ENCODE peak calls at places on chromosomes 5 and 9, in seven cellular contexts. One of them, this sample, is unnamed.

GRCh38 chr5:1462358-1462757 is 17.1 kb upstream of the SLC6A3 start:
- DNase-seq in foreskin fibroblast: no peak
- DNase-seq in fibroblast of the aortic adventitia: no peak
- DNase-seq in NCI-H345: no peak
- DNase-seq in ACHN: no peak
- DNase-seq in GM23248: no peak
- DNase-seq in stimulated activated CD4-positive, alpha-beta T cell treated with anti-CD3 and anti-CD28 coated beads, Interleukin-2, amount 100 ng/mL, for 48 hours: no peak
- DNase-seq in this sample: no peak

GRCh38 chr9:132986586-132986985 is 8.1 kb downstream of the GFI1B start:
- DNase-seq in foreskin fibroblast: no peak
- DNase-seq in fibroblast of the aortic adventitia: peak
- DNase-seq in NCI-H345: no peak
- DNase-seq in ACHN: no peak
- DNase-seq in GM23248: peak
- DNase-seq in stimulated activated CD4-positive, alpha-beta T cell treated with anti-CD3 and anti-CD28 coated beads, Interleukin-2, amount 100 ng/mL, for 48 hours: no peak
- DNase-seq in this sample: no peak

GRCh38 chr9:6827370-6827949 is 69.7 kb downstream of the KDM4C start:
- DNase-seq in foreskin fibroblast: peak
- DNase-seq in fibroblast of the aortic adventitia: peak
- DNase-seq in NCI-H345: peak
- DNase-seq in ACHN: peak
- DNase-seq in GM23248: peak
- DNase-seq in stimulated activated CD4-positive, alpha-beta T cell treated with anti-CD3 and anti-CD28 coated beads, Interleukin-2, amount 100 ng/mL, for 48 hours: peak
- DNase-seq in this sample: no peak

GRCh38 chr5:40441733-40442132 is 238.0 kb upstream of the PTGER4 start:
- DNase-seq in foreskin fibroblast: no peak
- DNase-seq in fibroblast of the aortic adventitia: no peak
- DNase-seq in NCI-H345: no peak
- DNase-seq in ACHN: no peak
- DNase-seq in GM23248: no peak
- DNase-seq in stimulated activated CD4-positive, alpha-beta T cell treated with anti-CD3 and anti-CD28 coated beads, Interleukin-2, amount 100 ng/mL, for 48 hours: no peak
- DNase-seq in this sample: no peak

GRCh38 chr5:59768204-59769040 is 125.1 kb downstream of the PDE4D start:
- DNase-seq in foreskin fibroblast: peak
- DNase-seq in fibroblast of the aortic adventitia: peak
- DNase-seq in NCI-H345: peak
- DNase-seq in ACHN: peak
- DNase-seq in GM23248: peak
- DNase-seq in stimulated activated CD4-positive, alpha-beta T cell treated with anti-CD3 and anti-CD28 coated beads, Interleukin-2, amount 100 ng/mL, for 48 hours: no peak
- DNase-seq in this sample: no peak

GRCh38 chr5:96408276-96408777 is 24.7 kb downstream of the PCSK1 start:
- DNase-seq in foreskin fibroblast: peak
- DNase-seq in fibroblast of the aortic adventitia: peak
- DNase-seq in NCI-H345: no peak
- DNase-seq in ACHN: no peak
- DNase-seq in GM23248: peak
- DNase-seq in stimulated activated CD4-positive, alpha-beta T cell treated with anti-CD3 and anti-CD28 coated beads, Interleukin-2, amount 100 ng/mL, for 48 hours: no peak
- DNase-seq in this sample: peak

GRCh38 chr5:58946232-58946631 is 363.4 kb downstream of the RAB3C start:
- DNase-seq in foreskin fibroblast: no peak
- DNase-seq in fibroblast of the aortic adventitia: no peak
- DNase-seq in NCI-H345: no peak
- DNase-seq in ACHN: no peak
- DNase-seq in GM23248: no peak
- DNase-seq in stimulated activated CD4-positive, alpha-beta T cell treated with anti-CD3 and anti-CD28 coated beads, Interleukin-2, amount 100 ng/mL, for 48 hours: no peak
- DNase-seq in this sample: no peak

GRCh38 chr9:79129865-79130480 is 441.8 kb upstream of the TLE4 start:
- DNase-seq in foreskin fibroblast: peak
- DNase-seq in fibroblast of the aortic adventitia: peak
- DNase-seq in NCI-H345: peak
- DNase-seq in ACHN: peak
- DNase-seq in GM23248: peak
- DNase-seq in stimulated activated CD4-positive, alpha-beta T cell treated with anti-CD3 and anti-CD28 coated beads, Interleukin-2, amount 100 ng/mL, for 48 hours: peak
- DNase-seq in this sample: no peak

GRCh38 chr9:72462340-72462739 is 59.1 kb upstream of the TMC1 start:
- DNase-seq in foreskin fibroblast: peak
- DNase-seq in fibroblast of the aortic adventitia: peak
- DNase-seq in NCI-H345: no peak
- DNase-seq in ACHN: no peak
- DNase-seq in GM23248: no peak
- DNase-seq in stimulated activated CD4-positive, alpha-beta T cell treated with anti-CD3 and anti-CD28 coated beads, Interleukin-2, amount 100 ng/mL, for 48 hours: no peak
- DNase-seq in this sample: no peak

GRCh38 chr9:118395415-118395814 is 691.2 kb downstream of the TLR4 start:
- DNase-seq in foreskin fibroblast: no peak
- DNase-seq in fibroblast of the aortic adventitia: no peak
- DNase-seq in NCI-H345: no peak
- DNase-seq in ACHN: no peak
- DNase-seq in GM23248: no peak
- DNase-seq in stimulated activated CD4-positive, alpha-beta T cell treated with anti-CD3 and anti-CD28 coated beads, Interleukin-2, amount 100 ng/mL, for 48 hours: no peak
- DNase-seq in this sample: no peak

GRCh38 chr9:121863931-121864330 is 212.5 kb downstream of the DAB2IP start:
- DNase-seq in foreskin fibroblast: peak
- DNase-seq in fibroblast of the aortic adventitia: peak
- DNase-seq in NCI-H345: no peak
- DNase-seq in ACHN: no peak
- DNase-seq in GM23248: peak
- DNase-seq in stimulated activated CD4-positive, alpha-beta T cell treated with anti-CD3 and anti-CD28 coated beads, Interleukin-2, amount 100 ng/mL, for 48 hours: no peak
- DNase-seq in this sample: no peak

GRCh38 chr5:555058-555623 is 30.9 kb upstream of the SLC9A3 start:
- DNase-seq in foreskin fibroblast: no peak
- DNase-seq in fibroblast of the aortic adventitia: no peak
- DNase-seq in NCI-H345: no peak
- DNase-seq in ACHN: no peak
- DNase-seq in GM23248: no peak
- DNase-seq in stimulated activated CD4-positive, alpha-beta T cell treated with anti-CD3 and anti-CD28 coated beads, Interleukin-2, amount 100 ng/mL, for 48 hours: no peak
- DNase-seq in this sample: no peak

GRCh38 chr9:81844131-81844567 is 84.1 kb upstream of the SPATA31D4 start:
- DNase-seq in foreskin fibroblast: no peak
- DNase-seq in fibroblast of the aortic adventitia: no peak
- DNase-seq in NCI-H345: no peak
- DNase-seq in ACHN: peak
- DNase-seq in GM23248: no peak
- DNase-seq in stimulated activated CD4-positive, alpha-beta T cell treated with anti-CD3 and anti-CD28 coated beads, Interleukin-2, amount 100 ng/mL, for 48 hours: no peak
- DNase-seq in this sample: no peak

GRCh38 chr9:128218518-128219389 is 15.6 kb downstream of the DNM1 start:
- DNase-seq in foreskin fibroblast: peak
- DNase-seq in fibroblast of the aortic adventitia: peak
- DNase-seq in NCI-H345: no peak
- DNase-seq in ACHN: peak
- DNase-seq in GM23248: peak
- DNase-seq in stimulated activated CD4-positive, alpha-beta T cell treated with anti-CD3 and anti-CD28 coated beads, Interleukin-2, amount 100 ng/mL, for 48 hours: peak
- DNase-seq in this sample: peak

GRCh38 chr5:89440670-89441069 is 557.7 kb upstream of the MEF2C start:
- DNase-seq in foreskin fibroblast: no peak
- DNase-seq in fibroblast of the aortic adventitia: no peak
- DNase-seq in NCI-H345: no peak
- DNase-seq in ACHN: no peak
- DNase-seq in GM23248: no peak
- DNase-seq in stimulated activated CD4-positive, alpha-beta T cell treated with anti-CD3 and anti-CD28 coated beads, Interleukin-2, amount 100 ng/mL, for 48 hours: no peak
- DNase-seq in this sample: no peak

GRCh38 chr9:4717815-4718214 is 23.2 kb downstream of the AK3 start:
- DNase-seq in foreskin fibroblast: no peak
- DNase-seq in fibroblast of the aortic adventitia: no peak
- DNase-seq in NCI-H345: no peak
- DNase-seq in ACHN: no peak
- DNase-seq in GM23248: no peak
- DNase-seq in stimulated activated CD4-positive, alpha-beta T cell treated with anti-CD3 and anti-CD28 coated beads, Interleukin-2, amount 100 ng/mL, for 48 hours: no peak
- DNase-seq in this sample: no peak

GRCh38 chr5:145521066-145521465 is 314.1 kb downstream of the PRELID2 start:
- DNase-seq in foreskin fibroblast: no peak
- DNase-seq in fibroblast of the aortic adventitia: no peak
- DNase-seq in NCI-H345: no peak
- DNase-seq in ACHN: no peak
- DNase-seq in GM23248: no peak
- DNase-seq in stimulated activated CD4-positive, alpha-beta T cell treated with anti-CD3 and anti-CD28 coated beads, Interleukin-2, amount 100 ng/mL, for 48 hours: no peak
- DNase-seq in this sample: no peak

GRCh38 chr9:110555971-110556370 is 23.6 kb downstream of the SVEP1 start:
- DNase-seq in foreskin fibroblast: peak
- DNase-seq in fibroblast of the aortic adventitia: peak
- DNase-seq in NCI-H345: no peak
- DNase-seq in ACHN: no peak
- DNase-seq in GM23248: peak
- DNase-seq in stimulated activated CD4-positive, alpha-beta T cell treated with anti-CD3 and anti-CD28 coated beads, Interleukin-2, amount 100 ng/mL, for 48 hours: no peak
- DNase-seq in this sample: no peak

GRCh38 chr5:537098-537497 is 12.8 kb upstream of the SLC9A3 start:
- DNase-seq in foreskin fibroblast: no peak
- DNase-seq in fibroblast of the aortic adventitia: no peak
- DNase-seq in NCI-H345: no peak
- DNase-seq in ACHN: no peak
- DNase-seq in GM23248: no peak
- DNase-seq in stimulated activated CD4-positive, alpha-beta T cell treated with anti-CD3 and anti-CD28 coated beads, Interleukin-2, amount 100 ng/mL, for 48 hours: no peak
- DNase-seq in this sample: no peak

GRCh38 chr9:114836769-114837168 is 30.9 kb upstream of the TNFSF15 start:
- DNase-seq in foreskin fibroblast: peak
- DNase-seq in fibroblast of the aortic adventitia: no peak
- DNase-seq in NCI-H345: no peak
- DNase-seq in ACHN: no peak
- DNase-seq in GM23248: peak
- DNase-seq in stimulated activated CD4-positive, alpha-beta T cell treated with anti-CD3 and anti-CD28 coated beads, Interleukin-2, amount 100 ng/mL, for 48 hours: no peak
- DNase-seq in this sample: no peak

GRCh38 chr5:73446631-73447233 is 1.8 kb downstream of the FOXD1 start:
- DNase-seq in foreskin fibroblast: peak
- DNase-seq in fibroblast of the aortic adventitia: no peak
- DNase-seq in NCI-H345: no peak
- DNase-seq in ACHN: peak
- DNase-seq in GM23248: peak
- DNase-seq in stimulated activated CD4-positive, alpha-beta T cell treated with anti-CD3 and anti-CD28 coated beads, Interleukin-2, amount 100 ng/mL, for 48 hours: no peak
- DNase-seq in this sample: no peak

GRCh38 chr5:60546157-60546556 is 153.8 kb downstream of the DEPDC1B start:
- DNase-seq in foreskin fibroblast: no peak
- DNase-seq in fibroblast of the aortic adventitia: no peak
- DNase-seq in NCI-H345: no peak
- DNase-seq in ACHN: no peak
- DNase-seq in GM23248: no peak
- DNase-seq in stimulated activated CD4-positive, alpha-beta T cell treated with anti-CD3 and anti-CD28 coated beads, Interleukin-2, amount 100 ng/mL, for 48 hours: no peak
- DNase-seq in this sample: no peak

GRCh38 chr5:52947208-52947607 is 41.9 kb upstream of the ITGA2 start:
- DNase-seq in foreskin fibroblast: peak
- DNase-seq in fibroblast of the aortic adventitia: no peak
- DNase-seq in NCI-H345: no peak
- DNase-seq in ACHN: no peak
- DNase-seq in GM23248: peak
- DNase-seq in stimulated activated CD4-positive, alpha-beta T cell treated with anti-CD3 and anti-CD28 coated beads, Interleukin-2, amount 100 ng/mL, for 48 hours: no peak
- DNase-seq in this sample: no peak

GRCh38 chr9:125932012-125932411 is 184.8 kb downstream of the PBX3 start:
- DNase-seq in foreskin fibroblast: peak
- DNase-seq in fibroblast of the aortic adventitia: peak
- DNase-seq in NCI-H345: no peak
- DNase-seq in ACHN: peak
- DNase-seq in GM23248: peak
- DNase-seq in stimulated activated CD4-positive, alpha-beta T cell treated with anti-CD3 and anti-CD28 coated beads, Interleukin-2, amount 100 ng/mL, for 48 hours: no peak
- DNase-seq in this sample: no peak

GRCh38 chr5:5209101-5209500 is 69.0 kb downstream of the ADAMTS16 start:
- DNase-seq in foreskin fibroblast: no peak
- DNase-seq in fibroblast of the aortic adventitia: peak
- DNase-seq in NCI-H345: no peak
- DNase-seq in ACHN: no peak
- DNase-seq in GM23248: peak
- DNase-seq in stimulated activated CD4-positive, alpha-beta T cell treated with anti-CD3 and anti-CD28 coated beads, Interleukin-2, amount 100 ng/mL, for 48 hours: no peak
- DNase-seq in this sample: no peak

GRCh38 chr5:6370580-6370979 is 7.8 kb downstream of the MED10 start:
- DNase-seq in foreskin fibroblast: no peak
- DNase-seq in fibroblast of the aortic adventitia: no peak
- DNase-seq in NCI-H345: no peak
- DNase-seq in ACHN: no peak
- DNase-seq in GM23248: no peak
- DNase-seq in stimulated activated CD4-positive, alpha-beta T cell treated with anti-CD3 and anti-CD28 coated beads, Interleukin-2, amount 100 ng/mL, for 48 hours: no peak
- DNase-seq in this sample: no peak

GRCh38 chr9:105226055-105226454 is 18.4 kb upstream of the SLC44A1 start:
- DNase-seq in foreskin fibroblast: peak
- DNase-seq in fibroblast of the aortic adventitia: no peak
- DNase-seq in NCI-H345: no peak
- DNase-seq in ACHN: no peak
- DNase-seq in GM23248: peak
- DNase-seq in stimulated activated CD4-positive, alpha-beta T cell treated with anti-CD3 and anti-CD28 coated beads, Interleukin-2, amount 100 ng/mL, for 48 hours: no peak
- DNase-seq in this sample: no peak

GRCh38 chr5:14669975-14670374 is 5.5 kb downstream of the OTULIN start:
- DNase-seq in foreskin fibroblast: no peak
- DNase-seq in fibroblast of the aortic adventitia: peak
- DNase-seq in NCI-H345: no peak
- DNase-seq in ACHN: peak
- DNase-seq in GM23248: peak
- DNase-seq in stimulated activated CD4-positive, alpha-beta T cell treated with anti-CD3 and anti-CD28 coated beads, Interleukin-2, amount 100 ng/mL, for 48 hours: no peak
- DNase-seq in this sample: no peak

GRCh38 chr5:169164481-169164925 is 136.4 kb downstream of the SLIT3 start:
- DNase-seq in foreskin fibroblast: peak
- DNase-seq in fibroblast of the aortic adventitia: peak
- DNase-seq in NCI-H345: no peak
- DNase-seq in ACHN: no peak
- DNase-seq in GM23248: peak
- DNase-seq in stimulated activated CD4-positive, alpha-beta T cell treated with anti-CD3 and anti-CD28 coated beads, Interleukin-2, amount 100 ng/mL, for 48 hours: no peak
- DNase-seq in this sample: no peak

GRCh38 chr9:90970603-90971002 is 169.0 kb downstream of the SYK start:
- DNase-seq in foreskin fibroblast: peak
- DNase-seq in fibroblast of the aortic adventitia: no peak
- DNase-seq in NCI-H345: no peak
- DNase-seq in ACHN: no peak
- DNase-seq in GM23248: peak
- DNase-seq in stimulated activated CD4-positive, alpha-beta T cell treated with anti-CD3 and anti-CD28 coated beads, Interleukin-2, amount 100 ng/mL, for 48 hours: no peak
- DNase-seq in this sample: no peak

GRCh38 chr9:121268598-121269029 is 652 bp downstream of the GSN start:
- DNase-seq in foreskin fibroblast: peak
- DNase-seq in fibroblast of the aortic adventitia: no peak
- DNase-seq in NCI-H345: no peak
- DNase-seq in ACHN: no peak
- DNase-seq in GM23248: peak
- DNase-seq in stimulated activated CD4-positive, alpha-beta T cell treated with anti-CD3 and anti-CD28 coated beads, Interleukin-2, amount 100 ng/mL, for 48 hours: no peak
- DNase-seq in this sample: no peak

GRCh38 chr9:71647094-71647591 is 121.2 kb downstream of the CEMIP2 start:
- DNase-seq in foreskin fibroblast: peak
- DNase-seq in fibroblast of the aortic adventitia: peak
- DNase-seq in NCI-H345: no peak
- DNase-seq in ACHN: peak
- DNase-seq in GM23248: peak
- DNase-seq in stimulated activated CD4-positive, alpha-beta T cell treated with anti-CD3 and anti-CD28 coated beads, Interleukin-2, amount 100 ng/mL, for 48 hours: no peak
- DNase-seq in this sample: peak

GRCh38 chr9:96449522-96449843 is 486 bp upstream of the HABP4 start:
- DNase-seq in foreskin fibroblast: no peak
- DNase-seq in fibroblast of the aortic adventitia: no peak
- DNase-seq in NCI-H345: no peak
- DNase-seq in ACHN: no peak
- DNase-seq in GM23248: no peak
- DNase-seq in stimulated activated CD4-positive, alpha-beta T cell treated with anti-CD3 and anti-CD28 coated beads, Interleukin-2, amount 100 ng/mL, for 48 hours: peak
- DNase-seq in this sample: no peak

GRCh38 chr9:107637421-107638420 is 148.2 kb upstream of the KLF4 start:
- DNase-seq in foreskin fibroblast: peak
- DNase-seq in fibroblast of the aortic adventitia: peak
- DNase-seq in NCI-H345: peak
- DNase-seq in ACHN: peak
- DNase-seq in GM23248: peak
- DNase-seq in stimulated activated CD4-positive, alpha-beta T cell treated with anti-CD3 and anti-CD28 coated beads, Interleukin-2, amount 100 ng/mL, for 48 hours: no peak
- DNase-seq in this sample: no peak

GRCh38 chr9:75181748-75182147 is 93.4 kb downstream of the OSTF1 start:
- DNase-seq in foreskin fibroblast: peak
- DNase-seq in fibroblast of the aortic adventitia: peak
- DNase-seq in NCI-H345: no peak
- DNase-seq in ACHN: no peak
- DNase-seq in GM23248: peak
- DNase-seq in stimulated activated CD4-positive, alpha-beta T cell treated with anti-CD3 and anti-CD28 coated beads, Interleukin-2, amount 100 ng/mL, for 48 hours: no peak
- DNase-seq in this sample: no peak

GRCh38 chr9:133738039-133738805 is at the start of gene SARDH:
- DNase-seq in foreskin fibroblast: peak
- DNase-seq in fibroblast of the aortic adventitia: peak
- DNase-seq in NCI-H345: no peak
- DNase-seq in ACHN: no peak
- DNase-seq in GM23248: peak
- DNase-seq in stimulated activated CD4-positive, alpha-beta T cell treated with anti-CD3 and anti-CD28 coated beads, Interleukin-2, amount 100 ng/mL, for 48 hours: peak
- DNase-seq in this sample: peak